ENCODE peak calls at places on chromosomes 16 and 17, in four cellular contexts. W, S, V and D are unnamed samples. For H3K4me1, the result is how much of the 10 kb centered on the place peaks cover.

GRCh38 chr16:84194470-84195200 is 3.7 kb downstream of the ADAD2 start:
- DNase-seq in V (no peak), W (no peak), S (no peak), D (no peak)

GRCh38 chr16:54459509-54460235 is 173.1 kb upstream of the IRX3 start:
- DNase-seq in S (no peak), V (no peak), W (no peak), D (no peak)

GRCh38 chr17:1878419-1879121 is 48.8 kb downstream of the RPA1 start:
- DNase-seq in W (no peak), S (no peak), V (no peak), D (peak)

GRCh38 chr17:48497103-48497502 is 33.7 kb downstream of the HOXB1 start:
- DNase-seq in S (no peak), W (no peak), V (peak), D (no peak)

GRCh38 chr17:68461589-68461988 is 4.3 kb upstream of the WIPI1 start:
- DNase-seq in S (peak), W (peak), V (no peak), D (peak)

GRCh38 chr16:566475-567361 is at the start of gene NHLRC4:
- DNase-seq in S (peak), V (peak), W (peak), D (peak)

GRCh38 chr16:46729326-46729995 is 18.7 kb downstream of the MYLK3 start:
- DNase-seq in W (no peak), V (no peak), S (no peak), D (no peak)

GRCh38 chr17:69506489-69506888 is 92.0 kb downstream of the MAP2K6 start:
- DNase-seq in V (no peak), S (no peak), W (no peak), D (no peak)

GRCh38 chr16:8961811-8962390 is 1.8 kb downstream of the USP7 start:
- DNase-seq in V (no peak), W (no peak), S (no peak), D (no peak)

GRCh38 chr17:28745052-28745776 is 1.4 kb downstream of the TRAF4 start:
- DNase-seq in V (peak), W (peak), S (peak), D (no peak)
- H3K4me1 ChIP-seq in V (under half), W (half or more), S (half or more), D (under half)

GRCh38 chr16:80466024-80466986 is 74.5 kb upstream of the DYNLRB2 start:
- DNase-seq in W (peak), V (peak), S (peak), D (peak)
- H3K4me1 ChIP-seq in W (under half), V (under half), S (under half), D (under half)

GRCh38 chr17:78431692-78431958 is 53.2 kb downstream of the PGS1 start:
- DNase-seq in S (no peak), W (no peak), V (no peak), D (no peak)

GRCh38 chr17:78429618-78429995 is 51.2 kb downstream of the PGS1 start:
- DNase-seq in S (no peak), V (no peak), W (no peak), D (no peak)

GRCh38 chr17:78432226-78432894 is 53.9 kb downstream of the PGS1 start:
- DNase-seq in W (peak), S (no peak), V (no peak), D (no peak)

GRCh38 chr17:78432929-78433727 is 54.7 kb downstream of the PGS1 start:
- DNase-seq in W (no peak), S (no peak), V (no peak), D (no peak)

DNA sequence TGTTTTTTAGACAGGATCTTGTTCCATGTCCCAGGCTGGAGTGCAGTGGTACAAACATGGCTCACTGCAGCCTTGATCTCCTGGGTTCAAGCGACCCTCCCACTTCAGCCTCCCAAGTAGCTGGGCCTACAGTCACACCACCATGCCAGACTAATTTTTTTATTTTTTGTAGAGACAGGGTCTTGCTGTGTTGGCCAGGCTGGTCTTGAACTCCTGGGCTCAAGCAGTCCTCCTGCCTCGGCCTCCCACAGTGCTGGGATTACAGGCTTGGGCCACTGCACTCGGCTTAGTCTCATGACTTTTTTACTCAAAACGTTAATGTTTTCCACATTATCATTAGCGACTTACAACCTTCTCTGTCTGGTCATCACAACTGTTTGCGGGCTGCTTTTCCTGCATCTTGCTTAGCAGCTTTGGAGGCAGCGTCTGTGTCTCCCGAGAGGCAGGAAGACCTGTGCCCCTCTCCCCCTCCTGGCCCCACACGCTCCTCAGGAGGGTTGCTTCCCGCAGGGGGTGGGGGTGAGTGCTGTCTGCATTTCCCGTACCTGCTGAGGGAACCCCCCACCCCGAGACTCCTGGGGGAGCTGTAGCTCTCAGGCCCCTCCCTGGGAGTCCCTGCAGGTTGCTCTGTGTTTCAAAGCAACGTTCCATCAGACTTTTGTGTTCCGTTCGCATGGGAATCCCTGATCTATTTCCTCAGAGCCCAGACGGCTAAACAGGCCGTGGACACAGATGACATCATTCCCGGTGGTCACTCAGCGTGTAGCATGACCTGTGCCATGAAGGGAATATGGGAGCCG is 52.6 kb downstream of the PGS1 start:
- DNase-seq in S (no peak), W (no peak), V (peak), D (no peak)
- H3K4me1 ChIP-seq in S (under half), W (under half), V (under half), D (under half)

GRCh38 chr16:67156146-67156844 is 3.4 kb downstream of the TRADD start:
- DNase-seq in W (no peak), S (no peak), V (no peak), D (no peak)
- H3K4me1 ChIP-seq in W (under half), S (under half), V (under half), D (half or more)

GRCh38 chr16:88773812-88774291 is 11.2 kb downstream of the PIEZO1 start:
- DNase-seq in V (peak), S (peak), W (peak), D (no peak)
- H3K4me1 ChIP-seq in V (half or more), S (half or more), W (half or more), D (half or more)

GRCh38 chr17:77489239-77489897 is 348.6 kb downstream of the SEC14L1 start:
- DNase-seq in V (no peak), W (no peak), S (no peak), D (no peak)
- H3K4me1 ChIP-seq in V (under half), W (under half), S (under half), D (under half)

GRCh38 chr16:3444032-3444388 is 530 bp downstream of the NAA60 start:
- DNase-seq in W (no peak), V (peak), S (peak), D (peak)

GRCh38 chr16:3443108-3444031 is at the start of the genes NAA60 and ZNF597:
- DNase-seq in V (peak), W (peak), S (peak), D (peak)

GRCh38 chr16:3434373-3434772 is 8.9 kb downstream of the ZNF597 start:
- DNase-seq in S (no peak), W (no peak), V (no peak), D (no peak)

GRCh38 chr16:3439637-3440036 is 3.7 kb downstream of the ZNF597 start:
- DNase-seq in S (no peak), W (no peak), V (no peak), D (no peak)
- H3K4me1 ChIP-seq in S (under half), W (under half), V (under half), D (under half)

GRCh38 chr17:57849163-57849873 is 526 bp downstream of the MRPS23 start:
- DNase-seq in V (no peak), W (no peak), S (no peak), D (no peak)
- H3K4me1 ChIP-seq in V (under half), W (under half), S (under half), D (under half)

GRCh38 chr17:50903604-50904521 is 37.7 kb upstream of the TOB1 start:
- DNase-seq in V (peak), W (no peak), S (no peak), D (peak)
- H3K4me1 ChIP-seq in V (under half), W (half or more), S (under half), D (under half)

GRCh38 chr17:77419547-77420475 is 279.0 kb downstream of the SEC14L1 start:
- DNase-seq in V (no peak), S (no peak), W (no peak), D (no peak)

GRCh38 chr17:77417575-77417974 is 276.8 kb downstream of the SEC14L1 start:
- DNase-seq in S (no peak), V (no peak), W (no peak), D (no peak)

GRCh38 chr17:77419095-77419494 is 278.3 kb downstream of the SEC14L1 start:
- DNase-seq in W (no peak), S (no peak), V (no peak), D (no peak)

GRCh38 chr17:77420476-77420803 is 279.7 kb downstream of the SEC14L1 start:
- DNase-seq in S (no peak), W (no peak), V (no peak), D (no peak)

DNA sequence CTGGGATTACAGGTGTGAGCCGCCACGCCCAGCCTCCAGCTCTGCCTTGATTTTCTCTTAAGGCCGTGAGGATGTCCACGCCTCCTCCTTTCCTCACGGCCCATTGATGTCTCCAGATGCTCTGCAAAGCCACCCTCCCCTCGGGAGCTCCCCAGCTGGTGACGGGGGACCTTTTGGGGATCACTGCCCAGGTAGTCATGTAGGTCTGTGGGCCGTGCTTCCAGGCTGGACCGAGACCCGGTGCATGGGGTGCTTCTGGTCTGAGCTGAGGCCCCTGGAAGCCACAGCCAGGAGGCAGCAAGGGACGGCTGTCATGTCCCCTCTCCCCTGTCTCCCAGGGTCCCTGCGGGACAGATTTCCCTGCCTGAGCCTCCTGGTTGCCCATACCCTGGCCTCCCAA is 277.8 kb downstream of the SEC14L1 start:
- DNase-seq in V (no peak), S (no peak), W (no peak), D (no peak)
- H3K4me1 ChIP-seq in V (under half), S (under half), W (under half), D (half or more)